ENCODE peak calls at places on chromosomes 12 and 14, in seven cellular contexts. Z is globus pallidus; S is stimulated activated CD8-positive, alpha-beta memory T cell treated with anti-CD3 and anti-CD28 coated beads, Interleukin-12 subunit alpha, Interleukin-12 subunit beta, amount 100 ng/mL, for 1 hour; A is stimulated activated CD4-positive, alpha-beta T cell treated with anti-CD3 and anti-CD28 coated beads, TNF-alpha, amount 100 ng/mL, for 1 hour; F is stromal cell of bone marrow; X is NCI-H146; I is A549. J is an unnamed sample.

GRCh38 chr12:88298761-88299242 is 156.7 kb downstream of the TMTC3 start:
- DNase-seq in Z (no peak), S (no peak), A (no peak), F (peak; percentile 25), X (no peak), I (peak; percentile 10), J (no peak)

GRCh38 chr14:54730156-54730961 is 163.4 kb downstream of the SAMD4A start:
- DNase-seq in Z (no peak), S (no peak), A (no peak), F (peak; percentile 44), X (no peak), I (no peak), J (no peak)

GRCh38 chr14:96894966-96895365 is 97.8 kb downstream of the VRK1 start:
- DNase-seq in Z (no peak), S (no peak), A (no peak), F (no peak), X (no peak), I (no peak), J (no peak)

GRCh38 chr12:111429760-111430417 is 24.2 kb downstream of the SH2B3 start:
- DNase-seq in Z (no peak), S (peak; percentile 51), A (peak; percentile 39), F (no peak), X (no peak), I (no peak), J (peak; percentile 50)

GRCh38 chr14:63214417-63215196 is 10.4 kb downstream of the RHOJ start:
- DNase-seq in Z (no peak), S (no peak), A (no peak), F (no peak), X (peak; percentile 6), I (no peak), J (no peak)

GRCh38 chr14:69464829-69465228 is 19.7 kb upstream of the PLEKHD1 start:
- DNase-seq in Z (no peak), S (no peak), A (no peak), F (peak; percentile 35), X (no peak), I (no peak), J (no peak)

GRCh38 chr14:22252591-22253178 is 336.3 kb downstream of the DAD1 start:
- DNase-seq in Z (peak; percentile 28), S (no peak), A (no peak), F (no peak), X (no peak), I (no peak), J (no peak)

GRCh38 chr12:67928621-67929369 is 60.5 kb upstream of the IFNG-AS1 start:
- DNase-seq in Z (no peak), S (no peak), A (no peak), F (peak; percentile 79), X (no peak), I (no peak), J (no peak)

GRCh38 chr12:90299121-90299520 is 590.5 kb upstream of the ATP2B1 start:
- DNase-seq in Z (no peak), S (no peak), A (no peak), F (no peak), X (no peak), I (no peak), J (no peak)

GRCh38 chr12:86193931-86194330 is 62.3 kb downstream of the MGAT4C start:
- DNase-seq in Z (no peak), S (no peak), A (no peak), F (no peak), X (no peak), I (no peak), J (no peak)

GRCh38 chr12:110776410-110776809 is 33.7 kb upstream of the PPP1CC start:
- DNase-seq in Z (no peak), S (no peak), A (peak; percentile 23), F (no peak), X (no peak), I (no peak), J (no peak)

GRCh38 chr14:102986810-102987579 is 64.5 kb downstream of the AMN start:
- DNase-seq in Z (peak; percentile 77), S (no peak), A (no peak), F (no peak), X (no peak), I (no peak), J (no peak)

GRCh38 chr14:31286456-31287293 is 79.1 kb upstream of the HECTD1 start:
- DNase-seq in Z (no peak), S (no peak), A (no peak), F (no peak), X (no peak), I (no peak), J (peak; percentile 7)

GRCh38 chr14:50736932-50737419 is 68.9 kb upstream of the SAV1 start:
- DNase-seq in Z (no peak), S (no peak), A (no peak), F (no peak), X (no peak), I (no peak), J (no peak)